ENCODE peak calls at places on chromosomes 3 and 15, in six cellular contexts. One of them, this sample, is unnamed. For H3K4me1, the result is how much of the 10 kb centered on the place peaks cover.

GRCh38 chr3:30188713-30189112 is 417.7 kb upstream of the TGFBR2 start:
- DNase-seq in body of pancreas: no peak
- DNase-seq in pancreas: no peak
- DNase-seq in adrenal gland: peak
- DNase-seq in IMR-90: peak
- DNase-seq in mammary epithelial cell: peak
- DNase-seq in this sample: no peak

GRCh38 chr15:37094542-37095196 is 5.7 kb downstream of the MEIS2 start:
- DNase-seq in body of pancreas: no peak
- DNase-seq in pancreas: no peak
- DNase-seq in adrenal gland: no peak
- DNase-seq in IMR-90: peak
- DNase-seq in mammary epithelial cell: no peak
- DNase-seq in this sample: no peak

GRCh38 chr3:192494176-192494575 is 233.2 kb downstream of the FGF12 start:
- DNase-seq in body of pancreas: no peak
- DNase-seq in pancreas: no peak
- DNase-seq in adrenal gland: no peak
- DNase-seq in IMR-90: no peak
- DNase-seq in mammary epithelial cell: no peak
- DNase-seq in this sample: no peak

GRCh38 chr15:25435474-25436243 is 3.2 kb downstream of the UBE3A start:
- DNase-seq in body of pancreas: no peak
- DNase-seq in pancreas: no peak
- DNase-seq in adrenal gland: no peak
- DNase-seq in IMR-90: peak
- DNase-seq in mammary epithelial cell: no peak
- DNase-seq in this sample: no peak

GRCh38 chr3:188605960-188606359 is 452.0 kb downstream of the LPP start:
- DNase-seq in body of pancreas: no peak
- DNase-seq in pancreas: no peak
- DNase-seq in adrenal gland: no peak
- DNase-seq in IMR-90: no peak
- DNase-seq in mammary epithelial cell: no peak
- DNase-seq in this sample: no peak

GRCh38 chr3:163043074-163043473 is 1546.5 kb downstream of the OTOL1 start:
- DNase-seq in body of pancreas: no peak
- DNase-seq in pancreas: no peak
- DNase-seq in adrenal gland: no peak
- DNase-seq in IMR-90: peak
- DNase-seq in mammary epithelial cell: no peak
- DNase-seq in this sample: no peak

GRCh38 chr15:80436511-80437307 is 32.5 kb downstream of the ARNT2 start:
- DNase-seq in body of pancreas: no peak
- DNase-seq in pancreas: no peak
- DNase-seq in adrenal gland: no peak
- DNase-seq in IMR-90: peak
- DNase-seq in mammary epithelial cell: peak
- DNase-seq in this sample: no peak

GRCh38 chr3:63911901-63912767 is at the start of gene SCAANT1:
- DNase-seq in body of pancreas: peak
- DNase-seq in pancreas: peak
- DNase-seq in adrenal gland: peak
- DNase-seq in IMR-90: peak
- DNase-seq in mammary epithelial cell: peak
- DNase-seq in this sample: peak

GRCh38 chr3:137304313-137305056 is 346.7 kb downstream of the IL20RB start:
- DNase-seq in body of pancreas: no peak
- DNase-seq in pancreas: no peak
- DNase-seq in adrenal gland: no peak
- DNase-seq in IMR-90: no peak
- DNase-seq in mammary epithelial cell: no peak
- DNase-seq in this sample: peak

GRCh38 chr3:186719945-186720739 is 3.0 kb downstream of the KNG1 start:
- DNase-seq in body of pancreas: no peak
- DNase-seq in pancreas: no peak
- DNase-seq in adrenal gland: no peak
- DNase-seq in IMR-90: no peak
- DNase-seq in mammary epithelial cell: no peak
- DNase-seq in this sample: no peak

GRCh38 chr3:11818033-11818432 is 28.7 kb downstream of the TAMM41 start:
- DNase-seq in body of pancreas: no peak
- DNase-seq in pancreas: no peak
- DNase-seq in adrenal gland: no peak
- DNase-seq in IMR-90: peak
- DNase-seq in mammary epithelial cell: peak
- DNase-seq in this sample: no peak

GRCh38 chr3:150324825-150325224 is 83.3 kb upstream of the TSC22D2 start:
- DNase-seq in body of pancreas: no peak
- DNase-seq in pancreas: no peak
- DNase-seq in adrenal gland: no peak
- DNase-seq in IMR-90: no peak
- DNase-seq in mammary epithelial cell: no peak
- DNase-seq in this sample: no peak

DNA sequence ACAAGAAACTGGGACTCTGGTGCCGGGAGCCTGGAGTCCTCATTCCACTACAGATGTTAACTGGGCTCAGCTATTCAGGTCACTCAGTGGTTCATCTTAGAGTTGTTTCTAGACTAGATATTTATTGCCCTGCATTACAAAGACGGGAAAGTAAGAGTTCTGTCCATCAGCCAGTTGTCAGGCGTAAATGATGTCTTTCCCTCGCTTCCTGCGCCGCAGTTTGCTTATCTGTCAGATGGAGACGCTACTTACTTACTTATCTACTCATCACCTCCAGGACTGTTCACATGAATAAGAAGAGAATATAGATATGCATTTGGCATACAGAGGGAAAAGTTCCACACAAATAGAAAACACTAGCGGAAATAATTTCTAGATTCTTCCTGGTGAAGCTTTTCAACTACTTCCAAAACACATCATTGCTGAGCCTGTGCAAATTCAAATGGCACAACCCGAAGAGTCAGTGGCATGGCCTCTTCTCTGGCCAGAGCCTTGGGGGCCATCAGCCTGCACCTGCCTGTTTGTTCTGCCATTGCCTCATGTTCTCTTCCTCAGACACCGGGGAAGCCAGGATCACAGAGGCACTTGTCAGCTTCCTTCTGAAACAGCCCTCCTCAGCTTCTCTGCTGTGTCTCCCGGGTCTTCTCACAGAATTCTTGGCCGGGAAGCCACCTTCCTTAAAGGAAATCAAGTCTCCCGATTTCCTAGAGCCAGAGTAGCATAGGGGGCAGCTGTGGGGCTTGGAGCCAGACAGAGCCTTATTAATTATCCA is 47.6 kb upstream of the CGNL1 start:
- DNase-seq in body of pancreas: no peak
- DNase-seq in pancreas: no peak
- DNase-seq in adrenal gland: no peak
- DNase-seq in IMR-90: no peak
- DNase-seq in mammary epithelial cell: no peak
- DNase-seq in this sample: no peak
- H3K4me1 ChIP-seq in body of pancreas: under half
- H3K4me1 ChIP-seq in pancreas: under half
- H3K4me1 ChIP-seq in adrenal gland: under half
- H3K4me1 ChIP-seq in IMR-90: under half
- H3K4me1 ChIP-seq in mammary epithelial cell: under half
- H3K4me1 ChIP-seq in this sample: under half

GRCh38 chr15:60936186-60936585 is 292.9 kb downstream of the RORA start:
- DNase-seq in body of pancreas: peak
- DNase-seq in pancreas: peak
- DNase-seq in adrenal gland: no peak
- DNase-seq in IMR-90: no peak
- DNase-seq in mammary epithelial cell: no peak
- DNase-seq in this sample: no peak

GRCh38 chr15:60928987-60929386 is 300.1 kb downstream of the RORA start:
- DNase-seq in body of pancreas: no peak
- DNase-seq in pancreas: no peak
- DNase-seq in adrenal gland: no peak
- DNase-seq in IMR-90: no peak
- DNase-seq in mammary epithelial cell: no peak
- DNase-seq in this sample: no peak

GRCh38 chr15:60935130-60935529 is 294.0 kb downstream of the RORA start:
- DNase-seq in body of pancreas: no peak
- DNase-seq in pancreas: no peak
- DNase-seq in adrenal gland: no peak
- DNase-seq in IMR-90: no peak
- DNase-seq in mammary epithelial cell: no peak
- DNase-seq in this sample: no peak

GRCh38 chr15:60933914-60934885 is 294.9 kb downstream of the RORA start:
- DNase-seq in body of pancreas: no peak
- DNase-seq in pancreas: no peak
- DNase-seq in adrenal gland: no peak
- DNase-seq in IMR-90: peak
- DNase-seq in mammary epithelial cell: peak
- DNase-seq in this sample: no peak

DNA sequence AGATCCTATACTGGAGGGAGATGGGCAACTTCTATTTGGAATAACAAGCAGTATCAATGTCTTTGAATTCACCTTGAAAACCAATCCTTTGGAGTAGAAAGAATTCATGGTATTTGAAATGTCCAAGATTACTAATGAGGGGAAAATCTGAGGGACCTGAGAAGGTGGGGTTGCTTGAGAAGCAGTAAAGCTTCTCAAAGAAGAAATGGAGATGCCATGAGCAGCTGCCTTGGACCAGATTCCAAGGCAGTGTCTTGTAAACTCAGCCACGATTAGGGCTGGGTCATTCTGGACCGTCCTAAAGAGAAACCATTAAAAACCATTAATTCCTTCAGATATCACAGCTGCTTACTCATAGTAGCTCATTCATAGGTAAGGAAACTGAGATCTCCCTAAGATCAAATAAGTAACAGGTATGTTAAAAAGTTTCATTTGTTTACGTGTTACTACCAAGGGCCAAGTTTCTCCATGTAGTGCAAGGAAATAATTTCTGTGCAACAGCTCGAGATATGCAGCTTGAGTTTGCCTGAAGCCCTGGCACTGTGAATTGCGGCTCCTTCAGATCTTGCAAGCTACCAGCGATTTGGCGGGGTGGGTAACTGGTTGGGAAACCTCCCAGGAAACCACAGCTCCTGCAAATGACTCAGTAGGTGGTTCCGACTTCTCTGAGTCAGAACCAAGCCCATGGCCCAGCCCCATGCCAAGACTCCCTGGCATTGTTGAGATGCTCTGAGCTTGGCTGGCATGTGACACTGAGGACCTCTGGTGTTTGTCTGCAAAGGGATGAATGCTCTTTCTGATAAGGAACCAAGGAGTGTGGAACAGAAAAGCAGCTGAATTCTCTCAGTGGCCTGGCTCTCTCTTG is 296.8 kb downstream of the RORA start:
- DNase-seq in body of pancreas: peak
- DNase-seq in pancreas: no peak
- DNase-seq in adrenal gland: peak
- DNase-seq in IMR-90: peak
- DNase-seq in mammary epithelial cell: peak
- DNase-seq in this sample: peak
- TF ChIP-seq CTCF in body of pancreas: peak
- TF ChIP-seq CTCF in pancreas: no peak
- TF ChIP-seq CTCF in adrenal gland: peak
- TF ChIP-seq CTCF in IMR-90: no peak
- TF ChIP-seq CTCF in mammary epithelial cell: peak
- TF ChIP-seq CTCF in this sample: peak

DNA sequence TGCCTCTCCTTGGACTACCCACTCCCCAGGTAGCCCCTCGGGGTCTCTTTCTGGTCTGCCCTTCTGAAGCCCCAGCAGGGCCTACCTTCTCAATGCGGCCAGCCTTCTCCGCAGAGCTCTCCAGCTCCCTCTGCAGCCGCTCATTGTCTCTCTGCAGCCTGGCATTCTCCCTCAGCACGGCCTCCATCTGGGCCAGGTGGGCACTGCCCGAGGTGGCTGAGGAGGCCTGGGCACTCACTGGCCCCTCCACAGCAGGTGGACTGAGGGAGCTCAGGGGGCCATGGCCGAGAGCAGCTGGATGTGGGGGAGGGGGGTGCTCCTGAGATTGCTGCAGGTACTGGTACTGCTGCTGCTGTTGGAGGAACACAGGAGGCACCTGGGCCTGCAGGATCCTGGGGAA is 6.8 kb downstream of the AMOTL2 start:
- DNase-seq in body of pancreas: no peak
- DNase-seq in pancreas: no peak
- DNase-seq in adrenal gland: peak
- DNase-seq in IMR-90: no peak
- DNase-seq in mammary epithelial cell: no peak
- DNase-seq in this sample: peak
- H3K4me1 ChIP-seq in body of pancreas: half or more
- H3K4me1 ChIP-seq in pancreas: under half
- H3K4me1 ChIP-seq in adrenal gland: under half
- H3K4me1 ChIP-seq in IMR-90: half or more
- H3K4me1 ChIP-seq in mammary epithelial cell: half or more
- H3K4me1 ChIP-seq in this sample: half or more

DNA sequence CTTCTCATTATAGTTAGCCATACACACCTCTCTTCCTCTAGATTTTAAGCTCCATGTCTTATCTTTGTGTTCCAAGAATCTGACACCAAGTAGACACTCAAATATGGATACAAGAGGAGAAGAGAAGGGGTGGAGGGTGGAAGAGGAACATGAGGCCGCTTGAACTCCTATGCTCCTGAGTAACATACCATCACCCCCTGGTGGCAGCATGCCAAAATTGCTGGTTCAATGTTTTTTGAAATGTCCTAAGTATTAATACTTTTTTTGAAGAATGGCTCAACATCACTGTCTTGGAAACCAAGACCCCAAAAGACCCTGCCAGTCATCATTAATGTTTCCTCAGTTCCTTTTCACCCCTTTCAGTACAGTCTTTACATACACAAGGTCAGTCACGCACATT is 71.8 kb upstream of the HACD2 start:
- DNase-seq in body of pancreas: no peak
- DNase-seq in pancreas: no peak
- DNase-seq in adrenal gland: no peak
- DNase-seq in IMR-90: no peak
- DNase-seq in mammary epithelial cell: no peak
- DNase-seq in this sample: peak
- TF ChIP-seq CTCF in body of pancreas: no peak
- TF ChIP-seq CTCF in pancreas: no peak
- TF ChIP-seq CTCF in adrenal gland: no peak
- TF ChIP-seq CTCF in IMR-90: peak
- TF ChIP-seq CTCF in mammary epithelial cell: peak
- TF ChIP-seq CTCF in this sample: peak

GRCh38 chr3:161100994-161101393 is 4.2 kb downstream of the B3GALNT1 start:
- DNase-seq in body of pancreas: peak
- DNase-seq in pancreas: no peak
- DNase-seq in adrenal gland: no peak
- DNase-seq in IMR-90: no peak
- DNase-seq in mammary epithelial cell: no peak
- DNase-seq in this sample: no peak
- H3K4me1 ChIP-seq in body of pancreas: under half
- H3K4me1 ChIP-seq in pancreas: under half
- H3K4me1 ChIP-seq in adrenal gland: under half
- H3K4me1 ChIP-seq in IMR-90: under half
- H3K4me1 ChIP-seq in mammary epithelial cell: under half
- H3K4me1 ChIP-seq in this sample: under half

This sample was measured in endodermal cell.